ENCODE peak calls at places on chromosomes 4 and X, in ten cellular contexts. V is cardiac muscle cell, Q is MM.1S, A is right atrium auricular region, C is heart right ventricle, S is transverse colon, N is LoVo, J is GM03348, E is mesothelial cell of epicardium, R is left colon. M is an unnamed sample.

GRCh38 chr4:133058701-133059100 is 90.4 kb upstream of the PCDH10 start:
- DNase-seq in E (no peak), V (no peak), Q (no peak), A (no peak), N (no peak), S (no peak), J (no peak), C (no peak), R (no peak), M (no peak)

GRCh38 chr4:74100531-74100930 is 1.5 kb upstream of the CXCL2 start:
- DNase-seq in N (no peak), Q (no peak), C (no peak), A (no peak), R (no peak), S (no peak), E (no peak), V (no peak), J (no peak), M (no peak)

GRCh38 chrX:153495362-153495751 is 577 bp downstream of the BGN start:
- DNase-seq in E (no peak), A (no peak), R (no peak), S (no peak), J (peak), Q (no peak), V (peak), N (no peak), C (no peak), M (no peak)

GRCh38 chr4:146368209-146368608 is 153.5 kb downstream of the SLC10A7 start:
- DNase-seq in J (no peak), Q (no peak), S (no peak), E (no peak), C (peak), A (no peak), R (no peak), N (no peak), V (peak), M (no peak)

GRCh38 chrX:155888139-155888538 is 7.0 kb downstream of the VAMP7 start:
- DNase-seq in Q (no peak), R (no peak), V (peak), J (peak), A (no peak), N (peak), E (no peak), C (no peak), S (no peak), M (no peak)

GRCh38 chrX:152637649-152638442 is at the start of gene GABRQ:
- DNase-seq in A (no peak), S (peak), R (no peak), C (no peak), E (peak), J (peak), V (peak), N (no peak), Q (peak), M (peak)

GRCh38 chrX:131068945-131069719 is 11.0 kb downstream of the ARHGAP36 start:
- DNase-seq in A (no peak), E (peak), Q (no peak), J (peak), S (no peak), R (no peak), N (no peak), C (no peak), V (peak), M (no peak)

GRCh38 chrX:108947205-108947604 is 210.8 kb upstream of the IRS4 start:
- DNase-seq in R (no peak), S (no peak), N (no peak), Q (no peak), A (no peak), J (no peak), C (no peak), V (no peak), E (no peak), M (no peak)

GRCh38 chr4:148542922-148543623 is 100.9 kb upstream of the NR3C2 start:
- DNase-seq in A (no peak), E (no peak), S (no peak), Q (no peak), C (no peak), V (no peak), N (no peak), R (no peak), J (peak), M (no peak)

GRCh38 chr4:38322709-38323108 is 341.3 kb upstream of the KLF3 start:
- DNase-seq in V (peak), E (no peak), A (no peak), N (peak), Q (no peak), J (peak), R (peak), C (peak), S (no peak), M (no peak)

GRCh38 chr4:473575-474457 is 25.1 kb downstream of the ZNF721 start:
- DNase-seq in J (peak), V (peak), N (peak), S (peak), Q (peak), A (peak), E (peak), C (peak), R (peak), M (peak)

GRCh38 chrX:113330416-113330815 is 489.8 kb upstream of the AMOT start:
- DNase-seq in R (no peak), N (no peak), C (no peak), S (no peak), A (no peak), Q (no peak), V (no peak), E (no peak), J (peak), M (no peak)

GRCh38 chr4:145216532-145216931 is 36.1 kb upstream of the OTUD4 start:
- DNase-seq in C (no peak), E (no peak), R (no peak), N (peak), A (no peak), S (no peak), V (peak), J (peak), Q (peak), M (no peak)

GRCh38 chr4:2761035-2761923 is 5.1 kb upstream of the TNIP2 start:
- DNase-seq in R (peak), C (no peak), E (no peak), N (peak), A (no peak), V (peak), S (peak), J (no peak), Q (no peak), M (peak)

GRCh38 chrX:15107367-15107988 is 162.4 kb downstream of the ASB9 start:
- DNase-seq in E (no peak), V (no peak), A (no peak), C (no peak), Q (no peak), N (no peak), S (no peak), R (no peak), J (no peak), M (no peak)

GRCh38 chr4:1683371-1683902 is 676 bp downstream of the FAM53A start:
- DNase-seq in J (peak), A (peak), C (peak), V (peak), E (peak), N (no peak), S (peak), Q (peak), R (no peak), M (peak)

GRCh38 chr4:67678612-67679011 is 22.3 kb downstream of the UBA6 start:
- DNase-seq in A (no peak), J (no peak), N (no peak), Q (no peak), E (no peak), C (no peak), V (no peak), R (no peak), S (no peak), M (no peak)

GRCh38 chrX:131308980-131309379 is 19.9 kb upstream of the IGSF1 start:
- DNase-seq in S (no peak), C (no peak), J (no peak), Q (no peak), N (no peak), R (no peak), A (no peak), E (no peak), V (no peak), M (no peak)

GRCh38 chrX:34656842-34657780 is at the start of gene TMEM47:
- DNase-seq in S (peak), J (peak), C (peak), E (peak), Q (no peak), V (peak), N (no peak), R (peak), A (peak), M (peak)

GRCh38 chr4:185567828-185568442 is 32.6 kb upstream of the PDLIM3 start:
- DNase-seq in Q (no peak), V (peak), S (peak), N (no peak), A (peak), J (peak), C (peak), E (no peak), R (no peak), M (peak)

GRCh38 chr4:30815685-30816084 is 95.5 kb downstream of the PCDH7 start:
- DNase-seq in Q (no peak), J (no peak), N (no peak), V (no peak), R (no peak), E (no peak), C (no peak), A (no peak), S (no peak), M (no peak)

GRCh38 chrX:40996886-40997530 is 88.2 kb upstream of the USP9X start:
- DNase-seq in Q (no peak), A (no peak), C (peak), N (peak), J (peak), E (no peak), S (no peak), V (peak), R (no peak), M (no peak)

GRCh38 chr4:77040856-77041576 is 34.8 kb downstream of the CCNI start:
- DNase-seq in C (no peak), V (no peak), Q (no peak), A (no peak), N (no peak), J (no peak), S (no peak), R (no peak), E (no peak), M (no peak)

GRCh38 chr4:47882228-47882627 is 32.2 kb downstream of the NFXL1 start:
- DNase-seq in N (no peak), A (no peak), E (no peak), S (no peak), Q (no peak), R (no peak), C (no peak), J (no peak), V (no peak), M (no peak)

GRCh38 chr4:147515220-147515936 is 34.5 kb downstream of the EDNRA start:
- DNase-seq in N (no peak), C (peak), S (no peak), V (no peak), E (no peak), A (no peak), R (no peak), J (no peak), Q (no peak), M (no peak)

GRCh38 chr4:38326499-38326898 is 337.5 kb upstream of the KLF3 start:
- DNase-seq in J (no peak), N (no peak), S (no peak), E (no peak), C (no peak), Q (no peak), V (no peak), A (no peak), R (no peak), M (no peak)

GRCh38 chr4:123415977-123416376 is 19.4 kb downstream of the SPRY1 start:
- DNase-seq in C (no peak), S (no peak), J (peak), Q (no peak), R (no peak), E (no peak), N (no peak), V (peak), A (no peak), M (no peak)

GRCh38 chrX:154135458-154136229 is 8.4 kb upstream of the OPN1LW start:
- DNase-seq in A (no peak), J (no peak), Q (no peak), R (no peak), S (no peak), N (no peak), C (no peak), E (no peak), V (no peak), M (no peak)

GRCh38 chr4:1478766-1479355 is 72.6 kb upstream of the NKX1-1 start:
- DNase-seq in R (no peak), S (no peak), V (no peak), N (no peak), E (no peak), A (no peak), Q (no peak), J (no peak), C (no peak), M (peak)

GRCh38 chrX:3962511-3963350 is 249.3 kb upstream of the PRKX start:
- DNase-seq in Q (peak), V (peak), N (peak), S (no peak), A (no peak), C (no peak), E (no peak), R (no peak), J (peak), M (no peak)

GRCh38 chr4:10787365-10787764 is 102.8 kb upstream of the CLNK start:
- DNase-seq in A (no peak), C (no peak), E (no peak), R (no peak), N (no peak), J (no peak), V (no peak), Q (no peak), S (no peak), M (no peak)

GRCh38 chrX:56289449-56289848 is 57.3 kb downstream of the KLF8 start:
- DNase-seq in V (no peak), E (no peak), Q (no peak), N (no peak), R (no peak), A (no peak), J (no peak), C (no peak), S (no peak), M (no peak)

GRCh38 chr4:74640111-74640903 is 154.0 kb downstream of the BTC start:
- DNase-seq in S (no peak), V (peak), E (no peak), C (no peak), R (no peak), Q (no peak), N (no peak), A (no peak), J (peak), M (no peak)

GRCh38 chrX:3280706-3281105 is 65.7 kb downstream of the MXRA5 start:
- DNase-seq in N (no peak), A (no peak), S (no peak), R (no peak), Q (no peak), E (no peak), V (no peak), J (no peak), C (no peak), M (no peak)